ENCODE peak calls at places on chromosomes 2 and 18, in five cellular contexts. M, T, G, Z and I are unnamed samples.

GRCh38 chr18:77559274-77559910 is 309.7 kb downstream of the GALR1 start:
- DNase-seq in M (no peak), T (no peak), G (peak; percentile 14), Z (peak; percentile 5), I (no peak)

GRCh38 chr18:6382968-6383367 is 31.7 kb downstream of the L3MBTL4 start:
- DNase-seq in M (no peak), T (no peak), G (no peak), Z (no peak), I (no peak)

GRCh38 chr2:98269830-98270229 is 76.4 kb upstream of the CNGA3 start:
- DNase-seq in M (no peak), T (no peak), G (no peak), Z (peak; percentile 22), I (peak; percentile 5)

GRCh38 chr18:43484710-43485109 is 207.4 kb upstream of the SYT4 start:
- DNase-seq in M (no peak), T (no peak), G (peak; percentile 8), Z (no peak), I (no peak)

GRCh38 chr2:46010925-46011490 is 286.2 kb upstream of the EPAS1 start:
- DNase-seq in M (no peak), T (no peak), G (peak; percentile 57), Z (peak; percentile 78), I (no peak)

GRCh38 chr18:42534313-42534712 is 579.3 kb downstream of the PIK3C3 start:
- DNase-seq in M (no peak), T (no peak), G (no peak), Z (no peak), I (no peak)

GRCh38 chr2:180268006-180268405 is 260.9 kb upstream of the CWC22 start:
- DNase-seq in M (no peak), T (no peak), G (no peak), Z (no peak), I (no peak)

GRCh38 chr2:202149155-202149762 is 76.2 kb downstream of the KIAA2012 start:
- DNase-seq in M (no peak), T (peak; percentile 29), G (no peak), Z (peak; percentile 17), I (no peak)

GRCh38 chr18:21703241-21703820 is 1.2 kb downstream of the ABHD3 start:
- DNase-seq in M (no peak), T (no peak), G (no peak), Z (no peak), I (no peak)

GRCh38 chr18:69401475-69402218 is 959 bp downstream of the DOK6 start:
- DNase-seq in M (no peak), T (peak; percentile 14), G (peak; percentile 32), Z (peak; percentile 30), I (peak; percentile 12)

GRCh38 chr2:40165503-40165867 is 286.4 kb downstream of the SLC8A1 start:
- DNase-seq in M (no peak), T (peak; percentile 43), G (no peak), Z (peak; percentile 42), I (no peak)

GRCh38 chr2:123380536-123380935 is 644.6 kb upstream of the CNTNAP5 start:
- DNase-seq in M (no peak), T (no peak), G (no peak), Z (no peak), I (peak; percentile 10)

GRCh38 chr18:36187138-36187825 is at the start of gene MOCOS:
- DNase-seq in M (no peak), T (peak; percentile 79), G (peak; percentile 89), Z (peak; percentile 53), I (peak; percentile 81)

GRCh38 chr2:236102971-236103370 is 65.2 kb downstream of the GBX2 start:
- DNase-seq in M (no peak), T (no peak), G (no peak), Z (no peak), I (no peak)

GRCh38 chr2:59167514-59167913 is 926.4 kb upstream of the FANCL start:
- DNase-seq in M (no peak), T (no peak), G (no peak), Z (no peak), I (no peak)

GRCh38 chr2:174779361-174779928 is 15.2 kb upstream of the CHRNA1 start:
- DNase-seq in M (no peak), T (no peak), G (no peak), Z (peak; percentile 44), I (no peak)

GRCh38 chr18:1914489-1914888 is 656.8 kb downstream of the METTL4 start:
- DNase-seq in M (no peak), T (no peak), G (no peak), Z (peak; percentile 16), I (no peak)

GRCh38 chr2:85999131-85999831 is 106.4 kb downstream of the POLR1A start:
- DNase-seq in M (no peak), T (no peak), G (peak; percentile 33), Z (peak; percentile 46), I (peak; percentile 42)

GRCh38 chr2:156115338-156115737 is 217.2 kb downstream of the NR4A2 start:
- DNase-seq in M (no peak), T (no peak), G (no peak), Z (peak; percentile 19), I (no peak)

GRCh38 chr18:70288171-70288850 is 534 bp upstream of the SOCS6 start:
- DNase-seq in M (no peak), T (peak; percentile 52), G (peak; percentile 75), Z (peak; percentile 35), I (peak; percentile 59)

GRCh38 chr2:238026953-238027505 is 33.8 kb upstream of the SCLY start:
- DNase-seq in M (no peak), T (no peak), G (no peak), Z (no peak), I (no peak)

GRCh38 chr2:48343571-48344440 is 186.1 kb upstream of the STON1 start:
- DNase-seq in M (peak; percentile 58), T (no peak), G (peak; percentile 15), Z (peak; percentile 85), I (no peak)

GRCh38 chr18:26439537-26439936 is 108.8 kb downstream of the KCTD1 start:
- DNase-seq in M (no peak), T (no peak), G (no peak), Z (no peak), I (no peak)

GRCh38 chr18:57276720-57277284 is 75.6 kb upstream of the ST8SIA3 start:
- DNase-seq in M (no peak), T (no peak), G (no peak), Z (no peak), I (no peak)

GRCh38 chr18:21000667-21001066 is 110.9 kb downstream of the ROCK1 start:
- DNase-seq in M (no peak), T (no peak), G (no peak), Z (peak; percentile 66), I (no peak)

GRCh38 chr18:79798999-79799370 is 1.2 kb downstream of the KCNG2 start:
- DNase-seq in M (no peak), T (no peak), G (peak; percentile 34), Z (peak; percentile 41), I (no peak)

GRCh38 chr2:241561811-241562210 is 3.3 kb downstream of the BOK start:
- DNase-seq in M (peak; percentile 31), T (peak; percentile 64), G (peak; percentile 85), Z (peak; percentile 55), I (peak; percentile 87)

GRCh38 chr2:11023326-11024009 is 111.7 kb downstream of the KCNF1 start:
- DNase-seq in M (no peak), T (no peak), G (no peak), Z (no peak), I (no peak)

GRCh38 chr2:240451791-240452470 is 16.5 kb downstream of the GPC1 start:
- DNase-seq in M (no peak), T (no peak), G (no peak), Z (no peak), I (peak; percentile 0)
- H3K4me3 ChIP-seq in M (peak overlapping the region; percentile 49), T (peak overlapping the region; percentile 67), G (no peak overlapping the region), Z (peak overlapping the region; percentile 44), I (no peak overlapping the region)

GRCh38 chr18:49492694-49493033 is 5.6 kb upstream of the C18orf32 start:
- DNase-seq in M (no peak), T (no peak), G (no peak), Z (no peak), I (no peak)
- H3K4me3 ChIP-seq in M (no peak overlapping the region), T (no peak overlapping the region), G (no peak overlapping the region), Z (no peak overlapping the region), I (no peak overlapping the region)

DNA sequence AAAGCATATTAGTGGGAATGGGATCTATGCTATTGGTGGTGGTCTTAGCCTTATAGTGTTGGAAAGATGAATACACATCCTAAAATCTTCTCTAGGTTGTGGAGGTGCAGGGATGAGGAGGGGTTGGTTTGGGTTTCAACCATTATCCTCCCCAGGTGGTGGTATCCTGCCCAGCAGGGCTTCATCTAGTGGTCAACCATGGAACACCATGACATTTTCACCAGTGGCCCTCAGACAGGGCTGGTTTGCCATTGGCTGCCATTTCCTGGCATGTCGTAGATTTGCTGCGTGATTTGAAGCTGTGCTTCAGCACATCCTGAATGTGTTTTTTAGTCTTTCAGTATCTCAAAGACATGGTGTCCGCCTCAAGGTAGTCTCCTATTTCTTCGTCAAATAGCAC is 391.2 kb upstream of the HNRNPA3 start:
- DNase-seq in M (no peak), T (no peak), G (no peak), Z (no peak), I (no peak)
- H3K4me3 ChIP-seq in M (no peak overlapping the region), T (no peak overlapping the region), G (no peak overlapping the region), Z (no peak overlapping the region), I (no peak overlapping the region)

GRCh38 chr2:88924533-88924932 is 233.1 kb downstream of the RPIA start:
- DNase-seq in M (no peak), T (no peak), G (no peak), Z (no peak), I (no peak)
- H3K4me3 ChIP-seq in M (no peak overlapping the region), T (no peak overlapping the region), G (no peak overlapping the region), Z (no peak overlapping the region), I (no peak overlapping the region)

GRCh38 chr2:219421323-219421722 is 3.1 kb downstream of the DES start:
- DNase-seq in M (no peak), T (no peak), G (no peak), Z (no peak), I (no peak)

GRCh38 chr2:219422944-219423534 is 4.9 kb downstream of the DES start:
- DNase-seq in M (no peak), T (no peak), G (no peak), Z (no peak), I (peak; percentile 45)

GRCh38 chr2:219425238-219426067 is 7.3 kb downstream of the DES start:
- DNase-seq in M (no peak), T (no peak), G (no peak), Z (no peak), I (no peak)

GRCh38 chr2:219426068-219426443 is 7.9 kb downstream of the DES start:
- DNase-seq in M (no peak), T (no peak), G (no peak), Z (no peak), I (no peak)

DNA sequence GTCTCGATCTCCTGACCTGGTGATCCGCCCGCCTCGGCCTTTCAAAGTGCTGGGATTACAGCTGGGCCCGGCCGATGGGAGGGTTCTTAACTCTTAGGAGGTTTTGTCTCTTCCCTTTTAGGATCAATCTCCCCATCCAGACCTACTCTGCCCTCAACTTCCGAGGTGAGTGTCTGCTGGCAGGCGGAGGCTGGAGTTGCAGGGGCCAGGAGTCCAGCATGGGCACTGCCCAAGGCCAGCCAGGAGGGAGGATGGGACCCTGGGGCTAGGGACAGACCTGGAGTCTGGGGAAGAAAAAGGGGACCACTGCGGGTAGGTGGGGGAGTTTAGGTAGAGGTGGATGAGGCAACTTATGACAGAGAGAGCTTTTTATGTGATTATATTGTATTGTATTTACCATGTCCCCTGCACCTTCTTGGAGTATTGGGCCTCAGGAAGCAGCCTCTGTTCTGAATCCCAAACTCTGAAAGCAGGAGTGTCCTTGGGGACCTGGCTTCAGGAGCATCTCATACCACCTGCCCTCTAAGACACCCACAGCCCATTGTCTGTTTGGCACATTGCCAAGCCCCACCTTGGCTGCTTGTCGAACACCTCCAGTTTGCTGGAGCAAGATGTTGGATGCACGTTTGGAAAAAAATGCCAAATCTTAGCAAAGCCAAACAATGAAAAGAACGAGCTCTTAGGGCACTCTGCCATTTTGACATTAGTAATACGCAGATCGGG is 5.6 kb downstream of the DES start:
- DNase-seq in M (no peak), T (no peak), G (no peak), Z (no peak), I (no peak)
- H3K4me3 ChIP-seq in M (no peak overlapping the region), T (peak overlapping the region; percentile 75), G (no peak overlapping the region), Z (no peak overlapping the region), I (no peak overlapping the region)